ENCODE peak calls at places on chromosomes 4 and X, in six cellular contexts. P, M, T, V, K and E are unnamed samples.

GRCh38 chrX:131923614-131924250 is 99.4 kb upstream of the STK26 start:
- DNase-seq in P (no peak), K (no peak), T (no peak), M (peak), V (no peak), E (no peak)

GRCh38 chrX:44913656-44914531 is 40.9 kb downstream of the KDM6A start:
- DNase-seq in V (no peak), M (no peak), P (no peak), K (no peak), T (no peak), E (no peak)

GRCh38 chr4:112214397-112215264 is 17.0 kb upstream of the AP1AR start:
- DNase-seq in P (no peak), V (no peak), M (peak), T (no peak), K (no peak), E (no peak)

GRCh38 chr4:172173206-172173605 is 360.0 kb downstream of the GALNTL6 start:
- DNase-seq in M (no peak), P (no peak), V (no peak), K (no peak), T (peak), E (peak)

GRCh38 chr4:77358315-77358928 is 201.4 kb downstream of the CCNG2 start:
- DNase-seq in K (peak), M (peak), V (no peak), T (no peak), P (no peak), E (peak)

GRCh38 chr4:8904666-8905065 is 33.0 kb upstream of the HMX1 start:
- DNase-seq in P (no peak), V (no peak), T (no peak), K (no peak), M (no peak), E (no peak)

GRCh38 chr4:176209535-176209934 is 14.2 kb upstream of the SPATA4 start:
- DNase-seq in V (no peak), T (no peak), K (no peak), P (no peak), M (no peak), E (no peak)

GRCh38 chr4:158739600-158739999 is 16.4 kb upstream of the PPID start:
- DNase-seq in T (no peak), P (no peak), V (no peak), K (no peak), M (no peak), E (no peak)

GRCh38 chrX:120517936-120518335 is 42.8 kb downstream of the CUL4B start:
- DNase-seq in M (peak), T (no peak), V (no peak), K (no peak), P (no peak), E (no peak)

GRCh38 chr4:30429813-30430466 is 290.2 kb upstream of the PCDH7 start:
- DNase-seq in P (no peak), K (no peak), M (peak), T (no peak), V (no peak), E (peak)

GRCh38 chr4:188037003-188037713 is 41.6 kb downstream of the ZFP42 start:
- DNase-seq in M (no peak), P (no peak), K (no peak), T (no peak), V (no peak), E (no peak)

GRCh38 chrX:68832101-68832416 is 3.2 kb downstream of the EFNB1 start:
- DNase-seq in V (peak), K (peak), M (peak), P (no peak), T (no peak), E (no peak)

GRCh38 chr4:126687655-126688358 is 945.0 kb upstream of the INTU start:
- DNase-seq in V (no peak), M (no peak), P (no peak), K (no peak), T (no peak), E (no peak)

GRCh38 chr4:181261279-181261678 is 981.9 kb upstream of the TENM3 start:
- DNase-seq in V (no peak), M (peak), K (no peak), T (no peak), P (no peak), E (no peak)

GRCh38 chr4:26457412-26457811 is 32.9 kb downstream of the CCKAR start:
- DNase-seq in T (no peak), P (no peak), K (no peak), V (no peak), M (no peak), E (no peak)

GRCh38 chr4:53535567-53535966 is 55.7 kb downstream of the LNX1 start:
- DNase-seq in M (no peak), V (no peak), T (no peak), P (no peak), K (no peak), E (no peak)

GRCh38 chr4:102089850-102090621 is 255.2 kb downstream of the SLC39A8 start:
- DNase-seq in V (no peak), P (no peak), K (no peak), T (no peak), M (no peak), E (no peak)